ENCODE peak calls at places on chromosome 6, in eight cellular contexts. Q is psoas muscle, S is choroid plexus epithelial cell, P is astrocyte of the cerebellum, K is fibroblast of mammary gland, A is heart left ventricle, X is cardiac muscle cell, J is HCT116. C is an unnamed sample.
A peak's percentile ranks its signal among the peaks of the same experiment; 100 is the strongest.

GRCh38 chr6:118810420-118811027 is 83.4 kb upstream of the ASF1A start:
- DNase-seq in J (no peak), Q (no peak), A (no peak), K (no peak), X (no peak), S (no peak), P (no peak), C (no peak)

GRCh38 chr6:68229566-68229965 is 405.5 kb upstream of the ADGRB3 start:
- DNase-seq in S (peak; percentile 25), A (no peak), K (no peak), P (peak; percentile 36), Q (no peak), J (no peak), X (no peak), C (no peak)

GRCh38 chr6:96963809-96964208 is 39.3 kb downstream of the KLHL32 start:
- DNase-seq in P (no peak), Q (no peak), A (no peak), J (no peak), K (no peak), S (no peak), X (no peak), C (no peak)

GRCh38 chr6:142744836-142745235 is 200.1 kb downstream of the HIVEP2 start:
- DNase-seq in S (peak; percentile 66), K (peak; percentile 36), P (no peak), J (no peak), X (no peak), A (no peak), Q (no peak), C (no peak)

GRCh38 chr6:140485740-140486467 is 1111.5 kb upstream of the CITED2 start:
- DNase-seq in Q (no peak), P (peak; percentile 43), S (peak; percentile 96), J (peak; percentile 45), A (peak; percentile 37), K (peak; percentile 95), X (no peak), C (no peak)

GRCh38 chr6:135950709-135951108 is 99.2 kb downstream of the PDE7B start:
- DNase-seq in Q (no peak), X (no peak), A (no peak), S (no peak), P (no peak), J (no peak), K (no peak), C (no peak)

GRCh38 chr6:19470333-19470732 is 366.8 kb upstream of the ID4 start:
- DNase-seq in A (no peak), X (no peak), K (no peak), Q (no peak), J (no peak), S (no peak), P (no peak), C (no peak)

GRCh38 chr6:30156262-30156599 is 4.8 kb downstream of the TRIM10 start:
- DNase-seq in P (no peak), J (peak; percentile 82), K (peak; percentile 67), A (peak; percentile 49), S (peak; percentile 24), Q (no peak), X (no peak), C (no peak)

GRCh38 chr6:46704562-46704961 is 16.9 kb downstream of the TDRD6 start:
- DNase-seq in Q (no peak), A (no peak), P (peak; percentile 13), K (peak; percentile 43), S (peak; percentile 50), X (peak; percentile 2), J (peak; percentile 44), C (no peak)

GRCh38 chr6:169722362-169723199 is 1.7 kb downstream of the PHF10 start:
- DNase-seq in K (peak; percentile 80), J (no peak), Q (peak; percentile 63), P (peak; percentile 67), S (peak; percentile 78), X (peak; percentile 56), A (peak; percentile 57), C (no peak)

GRCh38 chr6:14241255-14242070 is 123.9 kb downstream of the CD83 start:
- DNase-seq in P (no peak), A (no peak), S (no peak), X (no peak), J (no peak), Q (no peak), K (no peak), C (peak; percentile 14)

GRCh38 chr6:112640895-112641294 is 293.8 kb downstream of the RFPL4B start:
- DNase-seq in S (peak; percentile 79), A (no peak), J (no peak), X (no peak), P (peak; percentile 66), Q (no peak), K (peak; percentile 68), C (no peak)

GRCh38 chr6:16764188-16764950 is 3.1 kb upstream of the ATXN1 start:
- DNase-seq in K (peak; percentile 65), Q (no peak), P (no peak), J (no peak), A (no peak), X (peak; percentile 53), S (peak; percentile 83), C (no peak)

GRCh38 chr6:2857580-2858337 is 16.1 kb upstream of the SERPINB1 start:
- DNase-seq in S (peak; percentile 92), Q (no peak), K (peak; percentile 53), P (no peak), A (peak; percentile 64), X (no peak), J (peak; percentile 94), C (no peak)

GRCh38 chr6:140071115-140071514 is 696.7 kb upstream of the CITED2 start:
- DNase-seq in P (peak; percentile 75), Q (no peak), X (no peak), K (peak; percentile 67), J (no peak), A (no peak), S (peak; percentile 98), C (no peak)

DNA sequence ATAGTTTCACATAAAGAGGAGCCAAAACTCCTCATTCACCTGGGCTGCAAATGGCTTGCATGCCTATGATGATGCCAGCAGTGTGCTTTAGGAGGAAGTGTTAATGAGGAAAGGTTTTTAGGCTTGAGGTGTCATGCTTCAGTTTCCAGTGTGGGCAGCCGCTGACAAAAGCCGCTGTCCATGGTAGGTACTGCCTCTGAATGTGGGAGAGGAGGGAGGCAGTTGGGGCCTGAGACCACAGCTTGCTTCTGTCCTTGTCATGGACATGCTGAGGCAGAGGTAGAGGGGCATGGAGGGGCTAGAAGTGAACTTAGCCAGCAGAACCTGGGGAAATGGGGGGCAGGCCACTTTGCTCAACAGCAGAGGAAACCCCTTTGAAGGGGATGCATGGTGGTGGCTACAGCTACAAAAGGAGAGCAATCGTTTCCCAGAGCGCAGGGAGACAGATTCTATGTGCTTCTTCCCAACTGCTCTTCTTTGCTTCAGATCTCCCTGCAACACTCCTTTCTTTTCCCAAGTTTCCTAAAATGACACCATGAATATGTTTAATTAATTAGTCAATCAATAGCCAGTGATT is 372.1 kb upstream of the CNR1 start:
- DNase-seq in P (no peak), J (no peak), S (peak; percentile 41), A (no peak), K (no peak), Q (no peak), X (peak; percentile 74), C (no peak)
- H3K4me3 ChIP-seq in P (no peak overlapping the region), J (no peak overlapping the region), S (no peak overlapping the region), A (no peak overlapping the region), K (no peak overlapping the region), Q (no peak overlapping the region), X (no peak overlapping the region), C (no peak overlapping the region)

GRCh38 chr6:71855406-71855805 is 30.9 kb upstream of the RIMS1 start:
- DNase-seq in X (no peak), P (no peak), K (no peak), S (no peak), A (no peak), J (no peak), Q (no peak), C (no peak)
- TF ChIP-seq CTCF in X (no peak), P (no peak), K (no peak), S (no peak), A (no peak), J (no peak), Q (no peak), C (no peak)

GRCh38 chr6:106829451-106829850 is 145.1 kb downstream of the CD24 start:
- DNase-seq in A (no peak), S (no peak), P (no peak), Q (no peak), J (no peak), K (no peak), X (no peak), C (no peak)

GRCh38 chr6:106827081-106827480 is 147.4 kb downstream of the CD24 start:
- DNase-seq in A (no peak), K (no peak), Q (no peak), P (no peak), S (no peak), J (no peak), X (no peak), C (no peak)

GRCh38 chr6:106830930-106831329 is 143.6 kb downstream of the CD24 start:
- DNase-seq in K (no peak), P (no peak), A (no peak), J (no peak), S (no peak), X (no peak), Q (no peak), C (no peak)

GRCh38 chr6:106832766-106833510 is 141.6 kb downstream of the CD24 start:
- DNase-seq in J (no peak), P (no peak), X (no peak), A (no peak), Q (no peak), K (no peak), S (no peak), C (no peak)
- H3K4me3 ChIP-seq in J (no peak overlapping the region), P (no peak overlapping the region), X (no peak overlapping the region), A (no peak overlapping the region), Q (no peak overlapping the region), K (no peak overlapping the region), S (no peak overlapping the region), C (no peak overlapping the region)

GRCh38 chr6:11414564-11414963 is 123.0 kb upstream of the TMEM170B start:
- DNase-seq in Q (no peak), A (no peak), S (peak; percentile 38), X (no peak), P (no peak), K (no peak), J (peak; percentile 57), C (no peak)

GRCh38 chr6:11412616-11413015 is 124.9 kb upstream of the TMEM170B start:
- DNase-seq in K (no peak), X (no peak), A (no peak), Q (no peak), J (no peak), S (no peak), P (no peak), C (no peak)

GRCh38 chr6:11413728-11414127 is 123.8 kb upstream of the TMEM170B start:
- DNase-seq in A (no peak), S (peak; percentile 79), X (no peak), J (no peak), Q (no peak), P (no peak), K (peak; percentile 64), C (no peak)

GRCh38 chr6:11412011-11412424 is 125.5 kb upstream of the TMEM170B start:
- DNase-seq in X (no peak), K (peak; percentile 48), S (peak; percentile 72), Q (no peak), P (no peak), A (no peak), J (no peak), C (no peak)

DNA sequence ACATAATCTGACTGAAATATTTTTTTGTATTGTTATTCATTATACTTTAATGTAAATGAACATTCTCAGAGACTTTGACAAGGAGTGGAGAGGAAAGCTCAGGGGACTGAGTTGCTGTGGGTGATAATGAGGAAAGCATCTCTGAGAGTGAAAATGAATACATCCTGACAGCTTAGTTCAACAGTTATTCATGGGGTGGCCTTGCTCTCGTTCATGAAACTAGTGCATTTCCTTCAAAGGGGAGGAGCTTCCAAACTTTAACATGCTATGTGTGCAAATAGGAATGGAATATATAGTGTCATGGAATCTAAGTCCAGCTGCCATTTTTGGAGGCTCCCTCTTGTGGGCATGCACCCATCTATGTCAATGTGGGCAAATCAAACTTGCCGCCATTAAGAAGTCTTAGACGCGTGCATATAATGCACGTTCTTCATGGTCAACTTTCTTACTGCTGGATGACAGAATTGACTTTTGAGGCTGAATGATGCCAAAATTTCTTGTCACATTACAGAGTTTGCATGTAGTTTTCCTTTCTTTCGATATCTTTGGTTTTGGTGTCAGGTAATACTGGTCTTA is 124.3 kb upstream of the TMEM170B start:
- DNase-seq in K (no peak), J (no peak), A (no peak), S (no peak), X (no peak), Q (no peak), P (no peak), C (no peak)
- TF ChIP-seq CTCF in K (no peak), J (no peak), A (no peak), S (peak; percentile 21), X (no peak), Q (no peak), P (no peak), C (no peak)

C was measured in coronary artery.